ENCODE peak calls at places on chromosomes 6 and 20, in six cellular contexts. Q, F, D, T, X and A are unnamed samples.

GRCh38 chr6:73329201-73329600 is 24.9 kb downstream of the DPPA5 start:
- DNase-seq in X (no peak), D (no peak), T (no peak), F (no peak), Q (no peak), A (no peak)

GRCh38 chr20:38083338-38084048 is 49.9 kb downstream of the RPRD1B start:
- DNase-seq in D (peak), T (no peak), F (peak), X (no peak), Q (no peak), A (no peak)

GRCh38 chr6:158460602-158461092 is 99.2 kb upstream of the TMEM181 start:
- DNase-seq in D (peak), Q (no peak), T (no peak), F (peak), X (no peak), A (no peak)

GRCh38 chr6:142945446-142946180 is 637 bp upstream of the HIVEP2 start:
- DNase-seq in D (no peak), T (peak), X (peak), Q (peak), F (peak), A (peak)

GRCh38 chr6:44034931-44035345 is 92.3 kb downstream of the MRPL14 start:
- DNase-seq in Q (peak), X (no peak), T (no peak), D (no peak), F (peak), A (no peak)

GRCh38 chr6:3732345-3733141 is 19.0 kb downstream of the PXDC1 start:
- DNase-seq in F (peak), X (peak), D (peak), Q (peak), T (peak), A (peak)

GRCh38 chr20:56566621-56567020 is 33.6 kb downstream of the FAM209B start:
- DNase-seq in T (no peak), Q (no peak), D (no peak), F (peak), X (no peak), A (no peak)

GRCh38 chr20:63007722-63008488 is 1.1 kb upstream of the BHLHE23 start:
- DNase-seq in Q (no peak), D (no peak), F (no peak), X (no peak), T (no peak), A (no peak)

GRCh38 chr6:45829873-45830272 is 185.8 kb downstream of the CLIC5 start:
- DNase-seq in T (no peak), D (no peak), F (no peak), Q (no peak), X (no peak), A (no peak)

GRCh38 chr6:19812512-19813119 is 24.6 kb upstream of the ID4 start:
- DNase-seq in Q (no peak), D (peak), T (no peak), F (peak), X (no peak), A (no peak)

GRCh38 chr6:83462524-83462923 is 31.7 kb upstream of the ME1 start:
- DNase-seq in D (no peak), T (no peak), Q (no peak), X (no peak), F (no peak), A (no peak)

GRCh38 chr6:56556751-56557540 is 85.7 kb downstream of the DST start:
- DNase-seq in F (peak), T (no peak), D (no peak), X (no peak), Q (no peak), A (no peak)

GRCh38 chr6:165049362-165049761 is 260.0 kb downstream of the C6orf118 start:
- DNase-seq in D (peak), T (no peak), F (peak), Q (no peak), X (no peak), A (peak)